ENCODE peak calls at places on chromosomes 4 and X, in eight cellular contexts. L, A, G, E, T, M, V and F are unnamed samples.

GRCh38 chrX:44474410-44474809 is 68.2 kb downstream of the FUNDC1 start:
- DNase-seq in L (no peak), A (no peak), G (no peak), E (no peak), T (peak; percentile 83), M (no peak), V (no peak), F (no peak)

GRCh38 chr4:74223801-74224200 is 65.9 kb downstream of the MTHFD2L start:
- DNase-seq in L (no peak), A (no peak), G (no peak), E (no peak), T (peak; percentile 89), M (no peak), V (no peak), F (no peak)

GRCh38 chr4:96936886-96937285 is 1097.0 kb downstream of the PDHA2 start:
- DNase-seq in L (no peak), A (no peak), G (no peak), E (no peak), T (no peak), M (no peak), V (no peak), F (no peak)

GRCh38 chr4:825063-825968 is 613 bp downstream of the CPLX1 start:
- DNase-seq in L (peak; percentile 15), A (no peak), G (peak; percentile 67), E (no peak), T (peak; percentile 6), M (no peak), V (no peak), F (no peak)

GRCh38 chr4:127622923-127623754 is 9.6 kb upstream of the INTU start:
- DNase-seq in L (no peak), A (no peak), G (peak; percentile 56), E (no peak), T (peak; percentile 30), M (peak; percentile 83), V (no peak), F (no peak)

GRCh38 chrX:49695276-49696180 is at the start of gene PAGE1:
- DNase-seq in L (no peak), A (no peak), G (no peak), E (no peak), T (no peak), M (no peak), V (no peak), F (no peak)

GRCh38 chr4:16627999-16628398 is 270.4 kb downstream of the LDB2 start:
- DNase-seq in L (no peak), A (no peak), G (no peak), E (no peak), T (peak; percentile 96), M (peak; percentile 62), V (no peak), F (no peak)

GRCh38 chrX:118355225-118355920 is 9.5 kb downstream of the WDR44 start:
- DNase-seq in L (no peak), A (no peak), G (no peak), E (no peak), T (no peak), M (no peak), V (no peak), F (no peak)

GRCh38 chr4:56410247-56410646 is 23.0 kb upstream of the AASDH start:
- DNase-seq in L (no peak), A (no peak), G (peak; percentile 59), E (peak; percentile 31), T (peak; percentile 99), M (peak; percentile 99), V (no peak), F (no peak)

GRCh38 chr4:101155859-101156430 is 191.4 kb downstream of the PPP3CA start:
- DNase-seq in L (no peak), A (peak; percentile 5), G (no peak), E (no peak), T (no peak), M (no peak), V (no peak), F (no peak)